ENCODE peak calls at places on chromosomes 7 and 10, in seven cellular contexts. I is Panc1, Z is HepG2, O is GM12878, T is HCT116, V is H1, M is K562. Y is an unnamed sample.
A peak's percentile ranks its signal among the peaks of the same experiment; 100 is the strongest.

GRCh38 chr7:46680147-46680546 is 759.1 kb upstream of the IGFBP3 start:
- DNase-seq in I (no peak), M (no peak), T (no peak), O (no peak), Z (no peak), V (no peak), Y (no peak)

GRCh38 chr7:102407910-102408309 is 11.7 kb downstream of the PRKRIP1 start:
- DNase-seq in I (no peak), V (no peak), O (no peak), M (no peak), Z (no peak), T (no peak), Y (no peak)

GRCh38 chr10:3567291-3567963 is 217.6 kb downstream of the KLF6 start:
- DNase-seq in I (no peak), M (no peak), V (no peak), Z (no peak), T (no peak), O (no peak), Y (no peak)

GRCh38 chr10:91410638-91411367 is 659 bp downstream of the HECTD2 start:
- DNase-seq in V (no peak), O (no peak), Z (no peak), I (no peak), M (peak; percentile 27), T (no peak), Y (peak; percentile 22)

GRCh38 chr7:78039791-78040776 is 241.5 kb downstream of the PHTF2 start:
- DNase-seq in I (no peak), M (peak; percentile 76), O (no peak), Z (no peak), T (peak; percentile 23), V (peak; percentile 51), Y (no peak)

GRCh38 chr10:20503186-20503585 is 393.9 kb downstream of the NEBL start:
- DNase-seq in Z (no peak), V (no peak), I (no peak), T (no peak), O (no peak), M (no peak), Y (no peak)

GRCh38 chr10:50422259-50422658 is 170.9 kb upstream of the ASAH2 start:
- DNase-seq in M (no peak), T (no peak), I (no peak), V (no peak), O (no peak), Z (no peak), Y (no peak)

GRCh38 chr7:116560021-116560970 is 35.5 kb downstream of the CAV1 start:
- DNase-seq in T (no peak), O (no peak), V (no peak), I (no peak), M (no peak), Z (no peak), Y (no peak)

GRCh38 chr10:4007771-4008170 is 222.8 kb upstream of the KLF6 start:
- DNase-seq in V (no peak), Z (no peak), I (no peak), O (no peak), T (no peak), M (no peak), Y (no peak)

GRCh38 chr10:23364378-23364777 is 19.8 kb upstream of the C10orf67 start:
- DNase-seq in I (no peak), V (no peak), O (no peak), T (no peak), Z (no peak), M (no peak), Y (no peak)

GRCh38 chr7:151207315-151207714 is 3.0 kb downstream of the H2BK1 start:
- DNase-seq in T (no peak), I (no peak), V (no peak), O (no peak), Z (no peak), M (no peak), Y (no peak)
- TF ChIP-seq SIN3A in T (no peak), I (no peak), V (no peak), O (no peak), Z (no peak), M (no peak), Y (no peak)

GRCh38 chr10:98424308-98425254 is 9.6 kb upstream of the PYROXD2 start:
- DNase-seq in M (no peak), I (no peak), V (no peak), Z (peak; percentile 13), T (no peak), O (no peak), Y (no peak)
- TF ChIP-seq SIN3A in M (no peak), I (no peak), V (no peak), Z (no peak), T (no peak), O (no peak), Y (no peak)

GRCh38 chr10:5943536-5943935 is 33.8 kb downstream of the IL15RA start:
- DNase-seq in O (no peak), Z (no peak), M (no peak), V (no peak), I (no peak), T (no peak), Y (no peak)
- TF ChIP-seq SIN3A in O (no peak), Z (no peak), M (no peak), V (no peak), I (no peak), T (no peak), Y (no peak)

DNA sequence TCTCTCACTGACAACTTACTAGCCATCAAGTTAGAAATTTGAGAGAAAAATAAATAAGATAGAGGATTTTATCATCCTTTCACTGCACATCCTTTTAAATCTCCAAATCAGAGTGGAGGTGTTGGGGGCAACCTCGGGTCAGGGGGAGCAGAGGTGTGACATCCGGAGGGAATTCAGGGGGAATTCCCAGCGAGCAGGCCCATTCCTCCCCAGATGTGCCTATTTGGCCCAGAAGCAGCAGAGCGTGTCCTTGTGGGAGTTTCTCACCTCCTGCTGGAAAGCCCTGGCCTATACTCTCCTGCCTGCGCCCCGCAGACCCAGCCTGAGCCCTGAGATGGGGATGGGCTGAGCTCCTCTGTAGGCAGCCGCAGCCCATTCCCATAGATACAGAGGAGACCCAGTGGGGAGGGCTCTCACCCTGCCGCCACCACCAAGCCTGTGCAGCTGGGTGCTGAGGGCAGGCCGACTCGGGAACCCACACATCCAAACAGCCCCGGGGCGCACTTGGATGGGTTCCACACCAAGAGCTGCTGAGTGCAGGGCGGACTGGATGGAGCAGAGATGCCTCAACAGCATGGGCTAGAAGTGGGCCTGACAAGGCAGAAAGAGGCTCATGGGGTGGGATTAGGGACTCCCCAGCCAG is 124.5 kb downstream of the CXCL12 start:
- DNase-seq in I (no peak), T (no peak), O (peak; percentile 46), Z (no peak), M (no peak), V (no peak), Y (peak; percentile 48)
- TF ChIP-seq SIN3A in I (no peak), T (no peak), O (no peak), Z (no peak), M (no peak), V (no peak), Y (no peak)

GRCh38 chr7:24907311-24907886 is 72.6 kb downstream of the OSBPL3 start:
- DNase-seq in V (no peak), M (peak; percentile 56), I (peak; percentile 63), O (peak; percentile 44), Z (no peak), T (peak; percentile 65), Y (no peak)
- TF ChIP-seq SIN3A in V (no peak), M (no peak), I (no peak), O (no peak), Z (no peak), T (peak; percentile 68), Y (no peak)

GRCh38 chr10:123997486-123998196 is 95.8 kb downstream of the CHST15 start:
- DNase-seq in O (peak; percentile 51), M (no peak), T (no peak), Z (peak; percentile 10), V (no peak), I (no peak), Y (peak; percentile 11)
- TF ChIP-seq SIN3A in O (no peak), M (no peak), T (no peak), Z (no peak), V (no peak), I (no peak), Y (no peak)

GRCh38 chr10:21515581-21516269 is 9.8 kb downstream of the SKIDA1 start:
- DNase-seq in O (no peak), T (no peak), Z (no peak), V (no peak), I (no peak), M (no peak), Y (no peak)
- TF ChIP-seq SIN3A in O (no peak), T (no peak), Z (no peak), V (no peak), I (peak; percentile 7), M (no peak), Y (no peak)

Y was measured in SK-N-SH.